ENCODE peak calls at places on chromosomes 13 and 19, in ten cellular contexts. One of them, this sample, is unnamed.
A peak's percentile ranks its signal among the peaks of the same experiment; 100 is the strongest.

GRCh38 chr13:20182231-20182846 is 10.4 kb downstream of the GJB2 start:
- DNase-seq in IMR-90: peak; percentile 80
- DNase-seq in progenitor cell of endocrine pancreas: no peak
- DNase-seq in nephron progenitor cell: peak; percentile 59
- DNase-seq in GM10248: peak; percentile 79
- DNase-seq in GM13976: peak; percentile 82
- DNase-seq in HFF-Myc: peak; percentile 36
- DNase-seq in GM23338: peak; percentile 79
- DNase-seq in fibroblast of lung: peak; percentile 65
- DNase-seq in Peyer's patch: no peak
- DNase-seq in this sample: no peak

GRCh38 chr13:60647547-60647946 is 250.5 kb downstream of the TDRD3 start:
- DNase-seq in IMR-90: no peak
- DNase-seq in progenitor cell of endocrine pancreas: no peak
- DNase-seq in nephron progenitor cell: no peak
- DNase-seq in GM10248: no peak
- DNase-seq in GM13976: no peak
- DNase-seq in HFF-Myc: no peak
- DNase-seq in GM23338: peak; percentile 75
- DNase-seq in fibroblast of lung: no peak
- DNase-seq in Peyer's patch: no peak
- DNase-seq in this sample: no peak

GRCh38 chr13:102091231-102091630 is 310.6 kb downstream of the FGF14 start:
- DNase-seq in IMR-90: no peak
- DNase-seq in progenitor cell of endocrine pancreas: no peak
- DNase-seq in nephron progenitor cell: no peak
- DNase-seq in GM10248: no peak
- DNase-seq in GM13976: no peak
- DNase-seq in HFF-Myc: no peak
- DNase-seq in GM23338: peak; percentile 90
- DNase-seq in fibroblast of lung: peak; percentile 6
- DNase-seq in Peyer's patch: no peak
- DNase-seq in this sample: no peak

GRCh38 chr19:33430674-33431277 is 57.3 kb downstream of the CEBPG start:
- DNase-seq in IMR-90: peak; percentile 61
- DNase-seq in progenitor cell of endocrine pancreas: peak; percentile 69
- DNase-seq in nephron progenitor cell: peak; percentile 84
- DNase-seq in GM10248: peak; percentile 75
- DNase-seq in GM13976: peak; percentile 84
- DNase-seq in HFF-Myc: peak; percentile 36
- DNase-seq in GM23338: peak; percentile 79
- DNase-seq in fibroblast of lung: peak; percentile 47
- DNase-seq in Peyer's patch: peak; percentile 83
- DNase-seq in this sample: peak; percentile 28

GRCh38 chr19:4962085-4962619 is 6.8 kb upstream of the KDM4B start:
- DNase-seq in IMR-90: no peak
- DNase-seq in progenitor cell of endocrine pancreas: no peak
- DNase-seq in nephron progenitor cell: no peak
- DNase-seq in GM10248: no peak
- DNase-seq in GM13976: no peak
- DNase-seq in HFF-Myc: no peak
- DNase-seq in GM23338: no peak
- DNase-seq in fibroblast of lung: no peak
- DNase-seq in Peyer's patch: no peak
- DNase-seq in this sample: no peak

GRCh38 chr13:106612688-106613087 is 44.8 kb upstream of the ARGLU1 start:
- DNase-seq in IMR-90: peak; percentile 59
- DNase-seq in progenitor cell of endocrine pancreas: no peak
- DNase-seq in nephron progenitor cell: no peak
- DNase-seq in GM10248: no peak
- DNase-seq in GM13976: no peak
- DNase-seq in HFF-Myc: no peak
- DNase-seq in GM23338: no peak
- DNase-seq in fibroblast of lung: no peak
- DNase-seq in Peyer's patch: no peak
- DNase-seq in this sample: no peak

GRCh38 chr13:86282450-86282849 is 483.2 kb upstream of the SLITRK6 start:
- DNase-seq in IMR-90: no peak
- DNase-seq in progenitor cell of endocrine pancreas: no peak
- DNase-seq in nephron progenitor cell: no peak
- DNase-seq in GM10248: no peak
- DNase-seq in GM13976: no peak
- DNase-seq in HFF-Myc: no peak
- DNase-seq in GM23338: no peak
- DNase-seq in fibroblast of lung: peak; percentile 58
- DNase-seq in Peyer's patch: no peak
- DNase-seq in this sample: no peak

GRCh38 chr19:41589371-41589770 is 13.4 kb downstream of the CEACAM21 start:
- DNase-seq in IMR-90: no peak
- DNase-seq in progenitor cell of endocrine pancreas: no peak
- DNase-seq in nephron progenitor cell: no peak
- DNase-seq in GM10248: no peak
- DNase-seq in GM13976: no peak
- DNase-seq in HFF-Myc: no peak
- DNase-seq in GM23338: no peak
- DNase-seq in fibroblast of lung: no peak
- DNase-seq in Peyer's patch: no peak
- DNase-seq in this sample: no peak

GRCh38 chr13:94272038-94272437 is 207.4 kb downstream of the DCT start:
- DNase-seq in IMR-90: peak; percentile 79
- DNase-seq in progenitor cell of endocrine pancreas: no peak
- DNase-seq in nephron progenitor cell: no peak
- DNase-seq in GM10248: no peak
- DNase-seq in GM13976: no peak
- DNase-seq in HFF-Myc: no peak
- DNase-seq in GM23338: no peak
- DNase-seq in fibroblast of lung: peak; percentile 25
- DNase-seq in Peyer's patch: no peak
- DNase-seq in this sample: no peak

GRCh38 chr13:75480691-75481175 is 1.2 kb downstream of the TBC1D4 start:
- DNase-seq in IMR-90: peak; percentile 37
- DNase-seq in progenitor cell of endocrine pancreas: peak; percentile 47
- DNase-seq in nephron progenitor cell: peak; percentile 61
- DNase-seq in GM10248: peak; percentile 50
- DNase-seq in GM13976: peak; percentile 60
- DNase-seq in HFF-Myc: peak; percentile 30
- DNase-seq in GM23338: peak; percentile 84
- DNase-seq in fibroblast of lung: peak; percentile 62
- DNase-seq in Peyer's patch: peak; percentile 67
- DNase-seq in this sample: no peak

GRCh38 chr19:44753932-44754742 is 5.6 kb downstream of the BCL3 start:
- DNase-seq in IMR-90: peak; percentile 77
- DNase-seq in progenitor cell of endocrine pancreas: no peak
- DNase-seq in nephron progenitor cell: peak; percentile 65
- DNase-seq in GM10248: peak; percentile 81
- DNase-seq in GM13976: peak; percentile 84
- DNase-seq in HFF-Myc: no peak
- DNase-seq in GM23338: peak; percentile 81
- DNase-seq in fibroblast of lung: peak; percentile 89
- DNase-seq in Peyer's patch: peak; percentile 96
- DNase-seq in this sample: peak; percentile 67

GRCh38 chr13:94305463-94305862 is 174.0 kb downstream of the DCT start:
- DNase-seq in IMR-90: peak; percentile 90
- DNase-seq in progenitor cell of endocrine pancreas: no peak
- DNase-seq in nephron progenitor cell: no peak
- DNase-seq in GM10248: no peak
- DNase-seq in GM13976: no peak
- DNase-seq in HFF-Myc: peak; percentile 52
- DNase-seq in GM23338: no peak
- DNase-seq in fibroblast of lung: peak; percentile 87
- DNase-seq in Peyer's patch: no peak
- DNase-seq in this sample: peak; percentile 40

GRCh38 chr13:44904982-44905381 is 84.3 kb downstream of the NUFIP1 start:
- DNase-seq in IMR-90: peak; percentile 97
- DNase-seq in progenitor cell of endocrine pancreas: no peak
- DNase-seq in nephron progenitor cell: no peak
- DNase-seq in GM10248: no peak
- DNase-seq in GM13976: no peak
- DNase-seq in HFF-Myc: peak; percentile 96
- DNase-seq in GM23338: no peak
- DNase-seq in fibroblast of lung: peak; percentile 98
- DNase-seq in Peyer's patch: no peak
- DNase-seq in this sample: peak; percentile 97

GRCh38 chr13:44906230-44906629 is 83.0 kb downstream of the NUFIP1 start:
- DNase-seq in IMR-90: no peak
- DNase-seq in progenitor cell of endocrine pancreas: no peak
- DNase-seq in nephron progenitor cell: no peak
- DNase-seq in GM10248: no peak
- DNase-seq in GM13976: no peak
- DNase-seq in HFF-Myc: no peak
- DNase-seq in GM23338: no peak
- DNase-seq in fibroblast of lung: no peak
- DNase-seq in Peyer's patch: no peak
- DNase-seq in this sample: no peak

GRCh38 chr13:44902793-44903192 is 86.5 kb downstream of the NUFIP1 start:
- DNase-seq in IMR-90: no peak
- DNase-seq in progenitor cell of endocrine pancreas: no peak
- DNase-seq in nephron progenitor cell: no peak
- DNase-seq in GM10248: no peak
- DNase-seq in GM13976: no peak
- DNase-seq in HFF-Myc: no peak
- DNase-seq in GM23338: no peak
- DNase-seq in fibroblast of lung: no peak
- DNase-seq in Peyer's patch: no peak
- DNase-seq in this sample: no peak

GRCh38 chr13:44906758-44907157 is 82.5 kb downstream of the NUFIP1 start:
- DNase-seq in IMR-90: peak; percentile 71
- DNase-seq in progenitor cell of endocrine pancreas: no peak
- DNase-seq in nephron progenitor cell: no peak
- DNase-seq in GM10248: no peak
- DNase-seq in GM13976: no peak
- DNase-seq in HFF-Myc: no peak
- DNase-seq in GM23338: no peak
- DNase-seq in fibroblast of lung: peak; percentile 77
- DNase-seq in Peyer's patch: no peak
- DNase-seq in this sample: peak; percentile 72

DNA sequence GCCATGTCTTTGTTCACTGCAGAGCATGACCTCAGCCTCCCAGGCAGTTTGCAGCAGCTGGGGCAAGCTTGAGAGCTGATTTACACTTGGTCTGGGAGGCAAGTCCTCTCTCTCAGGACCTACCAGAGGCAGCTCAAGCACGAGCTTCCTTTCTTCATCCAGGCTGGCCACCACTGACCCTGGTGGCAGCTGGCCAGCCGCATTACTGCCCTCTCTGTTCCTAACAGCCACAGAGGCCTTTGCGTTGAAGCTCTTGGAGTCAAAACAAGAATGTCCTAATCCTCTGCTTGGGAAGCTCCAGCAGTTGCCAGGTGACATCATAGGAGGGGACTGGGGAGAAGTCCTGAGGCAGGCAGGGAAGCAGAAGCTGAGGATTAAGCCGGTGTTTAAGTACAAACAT is 85.7 kb downstream of the NUFIP1 start:
- DNase-seq in IMR-90: peak; percentile 84
- DNase-seq in progenitor cell of endocrine pancreas: no peak
- DNase-seq in nephron progenitor cell: no peak
- DNase-seq in GM10248: no peak
- DNase-seq in GM13976: no peak
- DNase-seq in HFF-Myc: no peak
- DNase-seq in GM23338: no peak
- DNase-seq in fibroblast of lung: peak; percentile 91
- DNase-seq in Peyer's patch: peak; percentile 61
- DNase-seq in this sample: peak; percentile 84
- TF ChIP-seq CTCF in IMR-90: no peak
- TF ChIP-seq CTCF in progenitor cell of endocrine pancreas: no peak
- TF ChIP-seq CTCF in nephron progenitor cell: no peak
- TF ChIP-seq CTCF in GM10248: no peak
- TF ChIP-seq CTCF in GM13976: no peak
- TF ChIP-seq CTCF in HFF-Myc: no peak
- TF ChIP-seq CTCF in GM23338: no peak
- TF ChIP-seq CTCF in fibroblast of lung: no peak
- TF ChIP-seq CTCF in Peyer's patch: no peak
- TF ChIP-seq CTCF in this sample: no peak

GRCh38 chr13:33296793-33297425 is 11.4 kb upstream of the STARD13 start:
- DNase-seq in IMR-90: no peak
- DNase-seq in progenitor cell of endocrine pancreas: no peak
- DNase-seq in nephron progenitor cell: no peak
- DNase-seq in GM10248: no peak
- DNase-seq in GM13976: no peak
- DNase-seq in HFF-Myc: no peak
- DNase-seq in GM23338: no peak
- DNase-seq in fibroblast of lung: peak; percentile 73
- DNase-seq in Peyer's patch: no peak
- DNase-seq in this sample: no peak
- TF ChIP-seq CTCF in IMR-90: no peak
- TF ChIP-seq CTCF in progenitor cell of endocrine pancreas: no peak
- TF ChIP-seq CTCF in nephron progenitor cell: no peak
- TF ChIP-seq CTCF in GM10248: no peak
- TF ChIP-seq CTCF in GM13976: no peak
- TF ChIP-seq CTCF in HFF-Myc: no peak
- TF ChIP-seq CTCF in GM23338: no peak
- TF ChIP-seq CTCF in fibroblast of lung: no peak
- TF ChIP-seq CTCF in Peyer's patch: no peak
- TF ChIP-seq CTCF in this sample: no peak

DNA sequence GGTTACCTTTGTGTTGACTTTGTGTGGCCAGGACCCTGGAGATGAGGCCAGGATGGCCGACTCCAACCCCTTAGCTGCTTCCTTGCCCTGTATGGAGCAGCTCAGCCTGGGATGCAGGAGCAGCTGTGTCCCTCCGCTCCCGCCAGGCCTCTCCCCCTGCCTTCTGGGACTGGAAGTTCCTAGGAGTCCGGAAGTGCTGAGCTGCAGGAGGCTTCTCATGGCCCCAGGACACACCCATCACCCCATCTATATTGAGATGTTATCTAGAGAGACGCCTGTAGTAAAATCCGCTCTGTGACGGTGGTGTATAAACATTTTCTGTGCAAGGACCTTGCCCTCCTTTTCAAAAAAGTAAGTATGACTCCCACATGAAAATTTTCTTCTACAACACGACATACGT is 27.0 kb downstream of the WTIP start:
- DNase-seq in IMR-90: no peak
- DNase-seq in progenitor cell of endocrine pancreas: no peak
- DNase-seq in nephron progenitor cell: no peak
- DNase-seq in GM10248: no peak
- DNase-seq in GM13976: no peak
- DNase-seq in HFF-Myc: no peak
- DNase-seq in GM23338: peak; percentile 22
- DNase-seq in fibroblast of lung: no peak
- DNase-seq in Peyer's patch: no peak
- DNase-seq in this sample: no peak
- TF ChIP-seq CTCF in IMR-90: no peak
- TF ChIP-seq CTCF in progenitor cell of endocrine pancreas: no peak
- TF ChIP-seq CTCF in nephron progenitor cell: no peak
- TF ChIP-seq CTCF in GM10248: no peak
- TF ChIP-seq CTCF in GM13976: no peak
- TF ChIP-seq CTCF in HFF-Myc: no peak
- TF ChIP-seq CTCF in GM23338: no peak
- TF ChIP-seq CTCF in fibroblast of lung: no peak
- TF ChIP-seq CTCF in Peyer's patch: no peak
- TF ChIP-seq CTCF in this sample: no peak

DNA sequence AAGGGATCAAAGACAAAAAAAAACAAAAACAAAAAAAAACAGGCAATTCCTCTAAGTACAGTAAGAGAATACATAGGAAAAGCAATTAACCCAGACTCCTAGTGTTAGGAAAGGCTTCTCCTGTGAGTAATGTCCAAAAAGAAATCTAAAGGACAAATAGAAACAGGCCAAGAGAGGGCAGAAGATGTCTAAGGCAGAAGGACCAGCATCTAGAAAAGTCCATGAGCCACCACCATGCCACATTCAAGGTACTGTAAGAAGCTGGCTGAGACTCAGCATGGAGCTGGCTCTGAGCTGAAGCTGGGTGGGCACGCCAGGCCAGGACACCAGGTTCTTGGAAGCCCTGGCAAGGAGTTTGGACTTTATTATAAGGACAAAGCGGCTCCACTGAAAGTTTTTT is 118.1 kb upstream of the FRY start:
- DNase-seq in IMR-90: no peak
- DNase-seq in progenitor cell of endocrine pancreas: no peak
- DNase-seq in nephron progenitor cell: no peak
- DNase-seq in GM10248: no peak
- DNase-seq in GM13976: no peak
- DNase-seq in HFF-Myc: no peak
- DNase-seq in GM23338: no peak
- DNase-seq in fibroblast of lung: no peak
- DNase-seq in Peyer's patch: no peak
- DNase-seq in this sample: peak; percentile 14
- TF ChIP-seq CTCF in IMR-90: no peak
- TF ChIP-seq CTCF in progenitor cell of endocrine pancreas: no peak
- TF ChIP-seq CTCF in nephron progenitor cell: no peak
- TF ChIP-seq CTCF in GM10248: no peak
- TF ChIP-seq CTCF in GM13976: no peak
- TF ChIP-seq CTCF in HFF-Myc: no peak
- TF ChIP-seq CTCF in GM23338: no peak
- TF ChIP-seq CTCF in fibroblast of lung: peak; percentile 8
- TF ChIP-seq CTCF in Peyer's patch: peak; percentile 46
- TF ChIP-seq CTCF in this sample: peak; percentile 32

This sample was measured in AG09319.